ENCODE peak calls at places on chromosomes 13 and 19, in eight cellular contexts. L is GF-D8; C is NCI-H1694; Q is stimulated activated CD8-positive, alpha-beta memory T cell treated with anti-CD3 and anti-CD28 coated beads, Interleukin-7, amount 100 ng/mL, for 24 hours; E is stimulated activated CD4-positive, alpha-beta T cell treated with anti-CD3 and anti-CD28 coated beads, Interleukin-15, amount 100 ng/mL, for 48 hours; T is cerebellar cortex; H is activated CD4-positive, alpha-beta T cell treated with anti-CD3 and anti-CD28 coated beads, Interleukin-2, amount 50 U/mL, for 1 hour; V is T-helper 1 cell. Z is an unnamed sample.

GRCh38 chr13:22074403-22074802 is 403.5 kb downstream of the FGF9 start:
- DNase-seq in L (no peak), E (no peak), T (no peak), H (no peak), Q (no peak), C (no peak), V (no peak), Z (no peak)

GRCh38 chr13:39051157-39051556 is 12.9 kb downstream of the NHLRC3 start:
- DNase-seq in V (no peak), T (peak; percentile 72), E (no peak), H (no peak), L (no peak), C (peak; percentile 6), Q (no peak), Z (no peak)

GRCh38 chr13:35720690-35721554 is 244.4 kb upstream of the MAB21L1 start:
- DNase-seq in E (peak; percentile 14), H (peak; percentile 8), V (no peak), C (peak; percentile 52), L (no peak), Q (peak; percentile 13), T (peak; percentile 66), Z (peak; percentile 88)

GRCh38 chr13:101520672-101521071 is 68.2 kb downstream of the ITGBL1 start:
- DNase-seq in T (no peak), Q (no peak), C (no peak), L (no peak), H (no peak), E (no peak), V (no peak), Z (peak; percentile 73)

GRCh38 chr13:111458001-111458531 is 137.6 kb downstream of the TEX29 start:
- DNase-seq in E (no peak), L (no peak), V (no peak), H (no peak), T (no peak), C (no peak), Q (no peak), Z (no peak)

GRCh38 chr19:50333737-50334617 is 4.8 kb upstream of the KCNC3 start:
- DNase-seq in T (no peak), Q (peak; percentile 64), L (peak; percentile 61), C (no peak), E (peak; percentile 74), V (peak; percentile 75), H (peak; percentile 78), Z (peak; percentile 100)

GRCh38 chr19:28667348-28667977 is 545.5 kb downstream of the UQCRFS1 start:
- DNase-seq in L (no peak), Q (no peak), V (no peak), H (no peak), T (no peak), C (no peak), E (no peak), Z (no peak)

GRCh38 chr19:33344611-33345010 is 28.9 kb upstream of the CEBPG start:
- DNase-seq in H (no peak), Q (no peak), T (no peak), L (no peak), E (no peak), C (no peak), V (no peak), Z (no peak)

GRCh38 chr13:91166714-91167511 is 180.6 kb upstream of the MIR17HG start:
- DNase-seq in V (no peak), H (no peak), C (no peak), T (no peak), E (no peak), L (no peak), Q (no peak), Z (no peak)

GRCh38 chr19:2942928-2943640 is 1.7 kb downstream of the ZNF77 start:
- DNase-seq in C (no peak), Q (no peak), L (no peak), H (no peak), V (no peak), E (no peak), T (no peak), Z (no peak)

GRCh38 chr13:50635504-50635903 is 208.0 kb downstream of the DLEU7 start:
- DNase-seq in T (no peak), V (no peak), L (peak; percentile 99), Q (no peak), C (no peak), H (no peak), E (no peak), Z (no peak)

GRCh38 chr13:71320452-71320851 is 546.6 kb downstream of the DACH1 start:
- DNase-seq in C (no peak), E (no peak), T (peak; percentile 23), H (no peak), V (no peak), Q (no peak), L (peak; percentile 30), Z (no peak)

GRCh38 chr19:2993579-2993978 is 16.2 kb downstream of the TLE6 start:
- DNase-seq in L (no peak), V (no peak), E (no peak), Q (no peak), C (no peak), H (no peak), T (no peak), Z (peak; percentile 55)

GRCh38 chr13:92823059-92823458 is 403.5 kb upstream of the GPC6 start:
- DNase-seq in C (no peak), E (no peak), H (no peak), L (no peak), V (no peak), Q (no peak), T (no peak), Z (no peak)

GRCh38 chr13:94201022-94201421 is 278.5 kb downstream of the DCT start:
- DNase-seq in T (no peak), L (no peak), H (no peak), Q (no peak), V (no peak), E (no peak), C (no peak), Z (no peak)

GRCh38 chr13:30148171-30148754 is 159.1 kb downstream of the KATNAL1 start:
- DNase-seq in T (no peak), C (no peak), E (no peak), V (peak; percentile 25), L (no peak), Q (no peak), H (peak; percentile 30), Z (no peak)

GRCh38 chr13:69243366-69243765 is 864.3 kb upstream of the ATXN8OS start:
- DNase-seq in C (no peak), T (no peak), V (no peak), L (no peak), H (no peak), E (no peak), Q (no peak), Z (no peak)

GRCh38 chr19:53865918-53866696 is 1.6 kb upstream of the MYADM start:
- DNase-seq in L (no peak), Q (no peak), C (no peak), H (peak; percentile 79), T (peak; percentile 75), E (peak; percentile 50), V (no peak), Z (peak; percentile 90)

GRCh38 chr19:29404951-29405727 is 120.7 kb upstream of the VSTM2B start:
- DNase-seq in E (no peak), Q (no peak), H (no peak), V (no peak), L (no peak), T (peak; percentile 67), C (peak; percentile 97), Z (peak; percentile 83)

GRCh38 chr13:107376393-107377085 is 808.6 kb upstream of the ARGLU1 start:
- DNase-seq in L (no peak), C (no peak), E (no peak), H (no peak), T (peak; percentile 17), V (no peak), Q (no peak), Z (peak; percentile 17)

GRCh38 chr13:112702341-112702982 is 12.6 kb downstream of the ATP11A start:
- DNase-seq in C (no peak), Q (no peak), V (no peak), H (no peak), T (no peak), E (no peak), L (no peak), Z (peak; percentile 81)

GRCh38 chr19:48554385-48555091 is 2.6 kb downstream of the SULT2B1 start:
- DNase-seq in E (no peak), T (no peak), Q (no peak), C (no peak), L (no peak), V (no peak), H (no peak), Z (no peak)

GRCh38 chr19:58562126-58563033 is 4.0 kb upstream of the UBE2M start:
- DNase-seq in L (no peak), V (no peak), C (no peak), H (no peak), Q (no peak), T (peak; percentile 52), E (peak; percentile 36), Z (peak; percentile 86)

GRCh38 chr13:97122381-97122996 is 99.6 kb upstream of the MBNL2 start:
- DNase-seq in V (no peak), H (no peak), Q (no peak), L (no peak), T (no peak), C (no peak), E (no peak), Z (peak; percentile 74)